ENCODE peak calls at places on chromosomes 5 and 9, in seven cellular contexts. One of them, this sample, is unnamed. For H4K20me1, the result is how much of the 10 kb centered on the place peaks cover.

GRCh38 chr9:136875155-136875554 is 9.0 kb upstream of the EDF1 start:
- DNase-seq in fibroblast of lung: no peak
- DNase-seq in HCT116: no peak
- DNase-seq in astrocyte: no peak
- DNase-seq in GM12878: no peak
- DNase-seq in MM.1S: no peak
- DNase-seq in neural progenitor cell: no peak
- DNase-seq in this sample: no peak

GRCh38 chr5:55868846-55869245 is 17.7 kb downstream of the IL31RA start:
- DNase-seq in neural progenitor cell: no peak
- DNase-seq in MM.1S: no peak
- DNase-seq in astrocyte: peak
- DNase-seq in GM12878: no peak
- DNase-seq in HCT116: peak
- DNase-seq in fibroblast of lung: peak
- DNase-seq in this sample: no peak

GRCh38 chr9:128802482-128802881 is 15.4 kb downstream of the TBC1D13 start:
- DNase-seq in astrocyte: no peak
- DNase-seq in fibroblast of lung: no peak
- DNase-seq in HCT116: no peak
- DNase-seq in MM.1S: no peak
- DNase-seq in neural progenitor cell: no peak
- DNase-seq in GM12878: no peak
- DNase-seq in this sample: no peak

GRCh38 chr9:93669116-93669957 is 93.0 kb downstream of the PHF2 start:
- DNase-seq in fibroblast of lung: no peak
- DNase-seq in MM.1S: no peak
- DNase-seq in neural progenitor cell: no peak
- DNase-seq in GM12878: no peak
- DNase-seq in HCT116: no peak
- DNase-seq in astrocyte: no peak
- DNase-seq in this sample: peak

GRCh38 chr9:110578896-110579752 is at the start of gene SVEP1:
- DNase-seq in MM.1S: no peak
- DNase-seq in HCT116: no peak
- DNase-seq in GM12878: no peak
- DNase-seq in astrocyte: peak
- DNase-seq in fibroblast of lung: peak
- DNase-seq in neural progenitor cell: peak
- DNase-seq in this sample: no peak

GRCh38 chr5:137997726-137998213 is 35.1 kb downstream of the FAM13B start:
- DNase-seq in GM12878: peak
- DNase-seq in neural progenitor cell: no peak
- DNase-seq in fibroblast of lung: peak
- DNase-seq in MM.1S: peak
- DNase-seq in HCT116: no peak
- DNase-seq in astrocyte: peak
- DNase-seq in this sample: no peak

GRCh38 chr5:120788481-120788880 is 324.4 kb downstream of the PRR16 start:
- DNase-seq in neural progenitor cell: no peak
- DNase-seq in MM.1S: no peak
- DNase-seq in HCT116: no peak
- DNase-seq in GM12878: no peak
- DNase-seq in astrocyte: no peak
- DNase-seq in fibroblast of lung: no peak
- DNase-seq in this sample: no peak

GRCh38 chr9:107016383-107016782 is 153.4 kb downstream of the ZNF462 start:
- DNase-seq in astrocyte: no peak
- DNase-seq in GM12878: no peak
- DNase-seq in neural progenitor cell: no peak
- DNase-seq in HCT116: no peak
- DNase-seq in MM.1S: no peak
- DNase-seq in fibroblast of lung: no peak
- DNase-seq in this sample: no peak

GRCh38 chr9:101030022-101030391 is 1.5 kb downstream of the PLPPR1 start:
- DNase-seq in MM.1S: no peak
- DNase-seq in GM12878: no peak
- DNase-seq in HCT116: no peak
- DNase-seq in astrocyte: no peak
- DNase-seq in neural progenitor cell: peak
- DNase-seq in fibroblast of lung: no peak
- DNase-seq in this sample: no peak

GRCh38 chr9:21153688-21154608 is 12.3 kb upstream of the IFNW1 start:
- DNase-seq in neural progenitor cell: peak
- DNase-seq in MM.1S: peak
- DNase-seq in fibroblast of lung: peak
- DNase-seq in HCT116: peak
- DNase-seq in astrocyte: peak
- DNase-seq in GM12878: no peak
- DNase-seq in this sample: peak

GRCh38 chr9:78668148-78668825 is 371.4 kb downstream of the PSAT1 start:
- DNase-seq in astrocyte: peak
- DNase-seq in MM.1S: peak
- DNase-seq in neural progenitor cell: no peak
- DNase-seq in GM12878: no peak
- DNase-seq in HCT116: peak
- DNase-seq in fibroblast of lung: no peak
- DNase-seq in this sample: no peak

GRCh38 chr5:131745594-131746175 is 51.1 kb downstream of the FNIP1 start:
- DNase-seq in GM12878: no peak
- DNase-seq in fibroblast of lung: no peak
- DNase-seq in HCT116: no peak
- DNase-seq in MM.1S: no peak
- DNase-seq in neural progenitor cell: no peak
- DNase-seq in astrocyte: peak
- DNase-seq in this sample: no peak

GRCh38 chr5:169706758-169707450 is 69.8 kb downstream of the DOCK2 start:
- DNase-seq in HCT116: no peak
- DNase-seq in astrocyte: peak
- DNase-seq in fibroblast of lung: peak
- DNase-seq in GM12878: no peak
- DNase-seq in MM.1S: no peak
- DNase-seq in neural progenitor cell: no peak
- DNase-seq in this sample: no peak

GRCh38 chr5:20109326-20109725 is 121.3 kb upstream of the CDH18 start:
- DNase-seq in fibroblast of lung: no peak
- DNase-seq in MM.1S: no peak
- DNase-seq in HCT116: no peak
- DNase-seq in astrocyte: no peak
- DNase-seq in neural progenitor cell: no peak
- DNase-seq in GM12878: no peak
- DNase-seq in this sample: no peak

GRCh38 chr5:55924744-55925143 is 70.0 kb downstream of the IL6ST start:
- DNase-seq in MM.1S: no peak
- DNase-seq in astrocyte: no peak
- DNase-seq in neural progenitor cell: no peak
- DNase-seq in fibroblast of lung: no peak
- DNase-seq in HCT116: no peak
- DNase-seq in GM12878: no peak
- DNase-seq in this sample: no peak

GRCh38 chr5:178241259-178241658 is 8.7 kb upstream of the PHYKPL start:
- DNase-seq in astrocyte: no peak
- DNase-seq in HCT116: no peak
- DNase-seq in neural progenitor cell: no peak
- DNase-seq in GM12878: no peak
- DNase-seq in MM.1S: no peak
- DNase-seq in fibroblast of lung: no peak
- DNase-seq in this sample: peak

GRCh38 chr5:169115725-169116124 is 185.2 kb downstream of the SLIT3 start:
- DNase-seq in astrocyte: no peak
- DNase-seq in GM12878: no peak
- DNase-seq in neural progenitor cell: no peak
- DNase-seq in fibroblast of lung: no peak
- DNase-seq in HCT116: no peak
- DNase-seq in MM.1S: no peak
- DNase-seq in this sample: no peak

DNA sequence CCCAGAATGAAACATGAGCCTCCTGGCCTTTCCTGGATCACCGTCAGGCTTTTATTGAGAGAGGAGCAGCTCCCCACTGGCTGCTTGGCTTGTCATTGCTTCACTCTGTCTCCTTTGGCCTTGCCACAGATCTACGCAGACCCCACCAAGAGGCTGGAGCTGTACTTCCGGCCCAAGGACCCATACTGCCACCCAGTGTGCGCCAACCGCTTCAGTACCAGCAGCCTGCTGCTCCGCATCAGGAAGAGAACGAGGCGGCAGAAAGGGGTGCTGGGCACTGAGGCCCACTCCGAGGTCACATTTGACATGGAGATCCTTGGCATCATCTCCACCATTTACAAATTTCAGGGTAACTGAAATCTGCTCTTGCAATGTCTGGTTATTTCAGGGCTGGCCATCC is 11.2 kb downstream of the GTF3C5 start:
- DNase-seq in fibroblast of lung: no peak
- DNase-seq in HCT116: no peak
- DNase-seq in MM.1S: no peak
- DNase-seq in astrocyte: no peak
- DNase-seq in neural progenitor cell: no peak
- DNase-seq in GM12878: no peak
- DNase-seq in this sample: no peak
- TF ChIP-seq EZH2 in fibroblast of lung: no peak
- TF ChIP-seq EZH2 in HCT116: no peak
- TF ChIP-seq EZH2 in MM.1S: no peak
- TF ChIP-seq EZH2 in astrocyte: no peak
- TF ChIP-seq EZH2 in neural progenitor cell: no peak
- TF ChIP-seq EZH2 in GM12878: no peak
- TF ChIP-seq EZH2 in this sample: no peak

DNA sequence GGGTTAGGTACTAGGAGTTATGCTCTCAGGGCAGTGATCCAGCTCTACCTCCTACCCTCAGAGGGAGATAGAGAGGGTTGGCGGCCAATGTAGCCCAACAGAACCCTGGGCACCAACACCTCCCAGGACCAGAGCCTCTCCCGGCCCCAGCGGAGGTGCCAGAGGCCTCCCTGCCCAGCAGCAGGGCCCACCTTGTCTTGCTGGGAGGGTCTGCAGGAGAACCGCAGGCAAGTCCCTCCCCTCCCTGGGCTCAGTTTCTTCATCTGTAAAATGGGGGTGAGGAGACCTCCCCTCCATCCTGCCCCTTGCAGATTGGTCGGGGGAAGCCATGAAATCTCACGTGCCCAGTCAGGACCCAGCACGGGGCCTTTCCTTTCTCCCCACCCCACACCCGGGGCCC is 34.4 kb downstream of the HK3 start:
- DNase-seq in astrocyte: no peak
- DNase-seq in MM.1S: no peak
- DNase-seq in neural progenitor cell: no peak
- DNase-seq in fibroblast of lung: no peak
- DNase-seq in HCT116: no peak
- DNase-seq in GM12878: no peak
- DNase-seq in this sample: no peak
- H4K20me1 ChIP-seq in astrocyte: under half
- H4K20me1 ChIP-seq in MM.1S: under half
- H4K20me1 ChIP-seq in neural progenitor cell: under half
- H4K20me1 ChIP-seq in fibroblast of lung: under half
- H4K20me1 ChIP-seq in HCT116: under half
- H4K20me1 ChIP-seq in GM12878: under half
- H4K20me1 ChIP-seq in this sample: under half

GRCh38 chr5:149210229-149210628 is 61.4 kb upstream of the AFAP1L1 start:
- DNase-seq in fibroblast of lung: peak
- DNase-seq in astrocyte: peak
- DNase-seq in neural progenitor cell: no peak
- DNase-seq in MM.1S: no peak
- DNase-seq in GM12878: no peak
- DNase-seq in HCT116: peak
- DNase-seq in this sample: no peak

GRCh38 chr5:149203896-149204544 is 62.7 kb downstream of the ABLIM3 start:
- DNase-seq in HCT116: no peak
- DNase-seq in GM12878: no peak
- DNase-seq in fibroblast of lung: peak
- DNase-seq in neural progenitor cell: no peak
- DNase-seq in MM.1S: no peak
- DNase-seq in astrocyte: peak
- DNase-seq in this sample: no peak

GRCh38 chr5:149205625-149206523 is 64.6 kb downstream of the ABLIM3 start:
- DNase-seq in GM12878: no peak
- DNase-seq in HCT116: no peak
- DNase-seq in astrocyte: peak
- DNase-seq in neural progenitor cell: no peak
- DNase-seq in MM.1S: no peak
- DNase-seq in fibroblast of lung: peak
- DNase-seq in this sample: no peak

GRCh38 chr5:149207821-149208220 is 63.8 kb upstream of the AFAP1L1 start:
- DNase-seq in fibroblast of lung: no peak
- DNase-seq in MM.1S: no peak
- DNase-seq in astrocyte: no peak
- DNase-seq in neural progenitor cell: no peak
- DNase-seq in HCT116: no peak
- DNase-seq in GM12878: no peak
- DNase-seq in this sample: no peak

GRCh38 chr5:149206524-149207141 is 65.0 kb upstream of the AFAP1L1 start:
- DNase-seq in astrocyte: no peak
- DNase-seq in MM.1S: no peak
- DNase-seq in neural progenitor cell: no peak
- DNase-seq in fibroblast of lung: peak
- DNase-seq in HCT116: no peak
- DNase-seq in GM12878: no peak
- DNase-seq in this sample: no peak
- H3K27ac ChIP-seq in astrocyte: peak
- H3K27ac ChIP-seq in MM.1S: no peak
- H3K27ac ChIP-seq in neural progenitor cell: no peak
- H3K27ac ChIP-seq in fibroblast of lung: peak
- H3K27ac ChIP-seq in HCT116: no peak
- H3K27ac ChIP-seq in GM12878: no peak
- H3K27ac ChIP-seq in this sample: no peak

GRCh38 chr9:98897745-98898144 is 46.0 kb upstream of the COL15A1 start:
- DNase-seq in GM12878: no peak
- DNase-seq in astrocyte: no peak
- DNase-seq in MM.1S: no peak
- DNase-seq in HCT116: no peak
- DNase-seq in neural progenitor cell: no peak
- DNase-seq in fibroblast of lung: peak
- DNase-seq in this sample: no peak
- TF ChIP-seq EZH2 in GM12878: no peak
- TF ChIP-seq EZH2 in astrocyte: no peak
- TF ChIP-seq EZH2 in MM.1S: no peak
- TF ChIP-seq EZH2 in HCT116: no peak
- TF ChIP-seq EZH2 in neural progenitor cell: no peak
- TF ChIP-seq EZH2 in fibroblast of lung: no peak
- TF ChIP-seq EZH2 in this sample: no peak

GRCh38 chr5:151110122-151110681 is 29.4 kb upstream of the TNIP1 start:
- DNase-seq in HCT116: no peak
- DNase-seq in neural progenitor cell: no peak
- DNase-seq in GM12878: no peak
- DNase-seq in fibroblast of lung: no peak
- DNase-seq in MM.1S: no peak
- DNase-seq in astrocyte: no peak
- DNase-seq in this sample: no peak
- H4K20me1 ChIP-seq in HCT116: under half
- H4K20me1 ChIP-seq in neural progenitor cell: under half
- H4K20me1 ChIP-seq in GM12878: under half
- H4K20me1 ChIP-seq in fibroblast of lung: under half
- H4K20me1 ChIP-seq in MM.1S: under half
- H4K20me1 ChIP-seq in astrocyte: half or more
- H4K20me1 ChIP-seq in this sample: under half

This sample was measured in DND-41.